ENCODE peak calls at places on chromosomes 13 and 19, in nine cellular contexts. One of them, this sample, is unnamed.

GRCh38 chr13:69565334-69565733 is 542.3 kb upstream of the ATXN8OS start:
- DNase-seq in CD8-positive, alpha-beta T cell: no peak
- DNase-seq in cardiac fibroblast: peak; percentile 9
- DNase-seq in tibial artery: no peak
- DNase-seq in psoas muscle: no peak
- DNase-seq in neural progenitor cell: peak; percentile 56
- DNase-seq in thoracic aorta: no peak
- DNase-seq in fibroblast of mammary gland: peak; percentile 4
- DNase-seq in Peyer's patch: no peak
- DNase-seq in this sample: no peak

GRCh38 chr13:40272776-40273139 is 393.7 kb downstream of the FOXO1 start:
- DNase-seq in CD8-positive, alpha-beta T cell: no peak
- DNase-seq in cardiac fibroblast: peak; percentile 69
- DNase-seq in tibial artery: no peak
- DNase-seq in psoas muscle: no peak
- DNase-seq in neural progenitor cell: no peak
- DNase-seq in thoracic aorta: no peak
- DNase-seq in fibroblast of mammary gland: peak; percentile 76
- DNase-seq in Peyer's patch: no peak
- DNase-seq in this sample: no peak

GRCh38 chr19:49133621-49134454 is 14.5 kb downstream of the PPFIA3 start:
- DNase-seq in CD8-positive, alpha-beta T cell: no peak
- DNase-seq in cardiac fibroblast: peak; percentile 55
- DNase-seq in tibial artery: no peak
- DNase-seq in psoas muscle: peak; percentile 69
- DNase-seq in neural progenitor cell: peak; percentile 67
- DNase-seq in thoracic aorta: no peak
- DNase-seq in fibroblast of mammary gland: peak; percentile 66
- DNase-seq in Peyer's patch: peak; percentile 92
- DNase-seq in this sample: peak; percentile 72

GRCh38 chr19:49977111-49977510 is 16.1 kb upstream of the SIGLEC11 start:
- DNase-seq in CD8-positive, alpha-beta T cell: no peak
- DNase-seq in cardiac fibroblast: no peak
- DNase-seq in tibial artery: no peak
- DNase-seq in psoas muscle: no peak
- DNase-seq in neural progenitor cell: no peak
- DNase-seq in thoracic aorta: no peak
- DNase-seq in fibroblast of mammary gland: no peak
- DNase-seq in Peyer's patch: no peak
- DNase-seq in this sample: no peak

GRCh38 chr19:54373781-54374266 is 9.1 kb upstream of the LAIR1 start:
- DNase-seq in CD8-positive, alpha-beta T cell: no peak
- DNase-seq in cardiac fibroblast: no peak
- DNase-seq in tibial artery: peak; percentile 46
- DNase-seq in psoas muscle: no peak
- DNase-seq in neural progenitor cell: no peak
- DNase-seq in thoracic aorta: no peak
- DNase-seq in fibroblast of mammary gland: no peak
- DNase-seq in Peyer's patch: no peak
- DNase-seq in this sample: no peak

GRCh38 chr13:67231481-67231940 is 1.4 kb upstream of the PCDH9 start:
- DNase-seq in CD8-positive, alpha-beta T cell: no peak
- DNase-seq in cardiac fibroblast: peak; percentile 58
- DNase-seq in tibial artery: no peak
- DNase-seq in psoas muscle: no peak
- DNase-seq in neural progenitor cell: peak; percentile 43
- DNase-seq in thoracic aorta: no peak
- DNase-seq in fibroblast of mammary gland: no peak
- DNase-seq in Peyer's patch: no peak
- DNase-seq in this sample: no peak

GRCh38 chr13:47126432-47126831 is 229.6 kb upstream of the HTR2A start:
- DNase-seq in CD8-positive, alpha-beta T cell: no peak
- DNase-seq in cardiac fibroblast: peak; percentile 31
- DNase-seq in tibial artery: no peak
- DNase-seq in psoas muscle: no peak
- DNase-seq in neural progenitor cell: no peak
- DNase-seq in thoracic aorta: no peak
- DNase-seq in fibroblast of mammary gland: peak; percentile 60
- DNase-seq in Peyer's patch: no peak
- DNase-seq in this sample: peak; percentile 63

GRCh38 chr13:87669379-87669978 is 1.7 kb upstream of the SLITRK5 start:
- DNase-seq in CD8-positive, alpha-beta T cell: no peak
- DNase-seq in cardiac fibroblast: peak; percentile 31
- DNase-seq in tibial artery: no peak
- DNase-seq in psoas muscle: no peak
- DNase-seq in neural progenitor cell: peak; percentile 56
- DNase-seq in thoracic aorta: no peak
- DNase-seq in fibroblast of mammary gland: peak; percentile 31
- DNase-seq in Peyer's patch: no peak
- DNase-seq in this sample: no peak

GRCh38 chr19:36100476-36100875 is 10.5 kb upstream of the OVOL3 start:
- DNase-seq in CD8-positive, alpha-beta T cell: no peak
- DNase-seq in cardiac fibroblast: no peak
- DNase-seq in tibial artery: no peak
- DNase-seq in psoas muscle: no peak
- DNase-seq in neural progenitor cell: no peak
- DNase-seq in thoracic aorta: no peak
- DNase-seq in fibroblast of mammary gland: no peak
- DNase-seq in Peyer's patch: no peak
- DNase-seq in this sample: no peak

GRCh38 chr13:23570931-23571330 is 719 bp downstream of the TNFRSF19 start:
- DNase-seq in CD8-positive, alpha-beta T cell: no peak
- DNase-seq in cardiac fibroblast: peak; percentile 22
- DNase-seq in tibial artery: no peak
- DNase-seq in psoas muscle: no peak
- DNase-seq in neural progenitor cell: no peak
- DNase-seq in thoracic aorta: no peak
- DNase-seq in fibroblast of mammary gland: peak; percentile 27
- DNase-seq in Peyer's patch: no peak
- DNase-seq in this sample: no peak
- TF ChIP-seq CTCF in CD8-positive, alpha-beta T cell: no peak
- TF ChIP-seq CTCF in cardiac fibroblast: peak; percentile 11
- TF ChIP-seq CTCF in tibial artery: no peak
- TF ChIP-seq CTCF in psoas muscle: no peak
- TF ChIP-seq CTCF in neural progenitor cell: peak; percentile 20
- TF ChIP-seq CTCF in thoracic aorta: no peak
- TF ChIP-seq CTCF in fibroblast of mammary gland: peak; percentile 15
- TF ChIP-seq CTCF in Peyer's patch: no peak
- TF ChIP-seq CTCF in this sample: no peak

DNA sequence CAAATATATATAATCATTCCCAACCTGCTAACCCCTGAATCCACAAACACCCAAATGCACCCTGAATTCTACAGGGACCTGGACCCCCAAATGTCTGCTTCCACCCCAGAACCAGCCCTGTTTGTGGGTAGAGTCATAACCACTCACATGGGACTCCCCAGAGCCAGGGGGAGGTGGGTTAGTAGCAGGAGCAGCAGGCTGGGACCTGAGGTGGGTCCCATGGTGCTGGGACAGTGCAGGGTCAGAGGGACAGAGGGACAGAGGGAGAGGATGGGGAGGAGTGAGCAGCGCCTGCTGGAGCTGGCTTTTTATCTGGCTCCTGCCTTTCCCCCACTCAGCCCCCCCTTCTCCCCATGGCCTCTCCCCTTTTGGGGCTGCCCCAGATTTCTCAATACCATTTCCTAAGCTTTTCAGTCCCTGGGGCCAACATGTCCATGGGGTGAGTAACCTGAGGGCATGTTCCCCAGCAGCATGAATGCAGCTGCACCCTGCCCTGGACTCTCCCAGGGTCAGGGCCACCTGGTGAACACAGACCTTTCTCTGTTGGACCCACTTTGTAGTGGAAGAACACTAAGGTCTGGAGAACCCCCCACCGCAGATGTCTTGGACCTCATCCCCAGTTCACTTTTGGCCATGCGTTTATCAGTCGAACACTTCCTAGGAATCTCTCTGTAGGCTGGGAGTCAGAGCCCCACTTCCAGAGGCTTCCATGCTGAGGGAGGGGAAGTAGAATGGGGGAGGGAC is at the start of gene C3:
- DNase-seq in CD8-positive, alpha-beta T cell: no peak
- DNase-seq in cardiac fibroblast: peak; percentile 97
- DNase-seq in tibial artery: peak; percentile 77
- DNase-seq in psoas muscle: peak; percentile 70
- DNase-seq in neural progenitor cell: no peak
- DNase-seq in thoracic aorta: no peak
- DNase-seq in fibroblast of mammary gland: peak; percentile 81
- DNase-seq in Peyer's patch: no peak
- DNase-seq in this sample: peak; percentile 95
- H3K4me3 ChIP-seq in CD8-positive, alpha-beta T cell: no peak within 1 kb of the TSS
- H3K4me3 ChIP-seq in cardiac fibroblast: peak within 1 kb of the TSS; percentile 61
- H3K4me3 ChIP-seq in tibial artery: peak within 1 kb of the TSS; percentile 20
- H3K4me3 ChIP-seq in psoas muscle: peak within 1 kb of the TSS; percentile 48
- H3K4me3 ChIP-seq in neural progenitor cell: no peak within 1 kb of the TSS
- H3K4me3 ChIP-seq in thoracic aorta: no peak within 1 kb of the TSS
- H3K4me3 ChIP-seq in fibroblast of mammary gland: no peak within 1 kb of the TSS
- H3K4me3 ChIP-seq in Peyer's patch: peak within 1 kb of the TSS; percentile 4
- H3K4me3 ChIP-seq in this sample: peak within 1 kb of the TSS; percentile 78

DNA sequence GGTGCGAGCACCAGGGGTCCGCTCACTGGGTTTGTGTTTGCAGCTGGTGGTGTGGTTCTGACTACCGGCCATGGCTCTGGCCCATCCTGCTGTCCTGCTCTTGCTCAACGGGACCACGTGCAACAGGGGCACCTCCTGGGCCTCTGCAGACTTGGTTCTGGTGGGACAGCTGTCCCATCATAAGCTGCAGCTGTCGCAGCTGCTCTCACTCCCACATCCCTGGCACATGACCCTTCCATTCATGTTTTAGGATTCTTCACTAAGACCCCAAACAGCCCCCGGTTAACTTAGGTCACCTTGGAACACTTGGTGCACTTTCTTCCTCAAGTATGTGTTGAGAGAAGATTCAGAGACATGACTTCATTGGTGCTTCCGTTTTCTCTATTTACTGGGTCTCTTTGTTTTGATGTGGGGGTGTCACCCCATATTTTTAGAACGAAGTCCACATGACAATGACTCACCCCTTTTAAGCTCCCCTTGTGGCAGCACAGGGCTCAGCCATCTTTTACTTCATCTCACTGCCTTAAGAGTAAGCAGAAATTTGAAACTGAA is 68.4 kb upstream of the ARHGEF7 start:
- DNase-seq in CD8-positive, alpha-beta T cell: no peak
- DNase-seq in cardiac fibroblast: peak; percentile 58
- DNase-seq in tibial artery: no peak
- DNase-seq in psoas muscle: peak; percentile 64
- DNase-seq in neural progenitor cell: no peak
- DNase-seq in thoracic aorta: no peak
- DNase-seq in fibroblast of mammary gland: peak; percentile 60
- DNase-seq in Peyer's patch: no peak
- DNase-seq in this sample: no peak
- TF ChIP-seq CTCF in CD8-positive, alpha-beta T cell: no peak
- TF ChIP-seq CTCF in cardiac fibroblast: peak; percentile 38
- TF ChIP-seq CTCF in tibial artery: peak; percentile 40
- TF ChIP-seq CTCF in psoas muscle: peak; percentile 40
- TF ChIP-seq CTCF in neural progenitor cell: no peak
- TF ChIP-seq CTCF in thoracic aorta: no peak
- TF ChIP-seq CTCF in fibroblast of mammary gland: peak; percentile 37
- TF ChIP-seq CTCF in Peyer's patch: no peak
- TF ChIP-seq CTCF in this sample: no peak

GRCh38 chr13:31469377-31469776 is 269.6 kb downstream of the B3GLCT start:
- DNase-seq in CD8-positive, alpha-beta T cell: no peak
- DNase-seq in cardiac fibroblast: no peak
- DNase-seq in tibial artery: no peak
- DNase-seq in psoas muscle: no peak
- DNase-seq in neural progenitor cell: no peak
- DNase-seq in thoracic aorta: no peak
- DNase-seq in fibroblast of mammary gland: no peak
- DNase-seq in Peyer's patch: no peak
- DNase-seq in this sample: no peak
- H3K4me3 ChIP-seq in CD8-positive, alpha-beta T cell: no peak overlapping the region
- H3K4me3 ChIP-seq in cardiac fibroblast: no peak overlapping the region
- H3K4me3 ChIP-seq in tibial artery: no peak overlapping the region
- H3K4me3 ChIP-seq in psoas muscle: no peak overlapping the region
- H3K4me3 ChIP-seq in neural progenitor cell: no peak overlapping the region
- H3K4me3 ChIP-seq in thoracic aorta: no peak overlapping the region
- H3K4me3 ChIP-seq in fibroblast of mammary gland: no peak overlapping the region
- H3K4me3 ChIP-seq in Peyer's patch: no peak overlapping the region
- H3K4me3 ChIP-seq in this sample: no peak overlapping the region